ENCODE peak calls at places on chromosomes 7 and 10, in four cellular contexts. P is K562, W is SK-N-SH, E is H1. O is an unnamed sample.

GRCh38 chr7:54076619-54077018 is 465.6 kb upstream of the VSTM2A start:
- DNase-seq in W (no peak), E (no peak), P (no peak), O (no peak)

GRCh38 chr7:98352621-98353020 is 48.3 kb downstream of the BAIAP2L1 start:
- DNase-seq in P (no peak), W (no peak), E (no peak), O (no peak)

GRCh38 chr7:106345421-106346166 is 60.8 kb upstream of the NAMPT start:
- DNase-seq in W (no peak), E (no peak), P (no peak), O (no peak)

GRCh38 chr10:43093423-43094090 is 16.7 kb downstream of the RET start:
- DNase-seq in E (no peak), P (no peak), W (peak; percentile 84), O (no peak)

GRCh38 chr7:45217358-45217757 is 59.8 kb downstream of the RAMP3 start:
- DNase-seq in E (no peak), P (peak; percentile 48), W (peak; percentile 65), O (no peak)

GRCh38 chr7:98420966-98421612 is 20.2 kb upstream of the BAIAP2L1 start:
- DNase-seq in E (peak; percentile 75), P (peak; percentile 90), W (peak; percentile 87), O (no peak)

GRCh38 chr7:82559203-82559805 is 115.7 kb upstream of the CACNA2D1 start:
- DNase-seq in W (peak; percentile 72), P (no peak), E (no peak), O (no peak)

GRCh38 chr10:93711891-93712290 is 9.5 kb upstream of the FRA10AC1 start:
- DNase-seq in P (no peak), E (no peak), W (no peak), O (no peak)

GRCh38 chr10:45809829-45810228 is 37.5 kb downstream of the AGAP4 start:
- DNase-seq in W (peak; percentile 73), E (no peak), P (no peak), O (no peak)

GRCh38 chr7:151754142-151754590 is 122.7 kb downstream of the PRKAG2 start:
- DNase-seq in W (peak; percentile 85), E (peak; percentile 91), P (peak; percentile 76), O (no peak)

GRCh38 chr7:14321947-14322346 is 332.5 kb upstream of the ETV1 start:
- DNase-seq in E (no peak), P (no peak), W (no peak), O (no peak)

GRCh38 chr7:93620057-93620456 is 45.5 kb upstream of the CALCR start:
- DNase-seq in W (no peak), E (no peak), P (no peak), O (no peak)

GRCh38 chr10:101237080-101237817 is 8.0 kb upstream of the LBX1 start:
- DNase-seq in P (no peak), E (no peak), W (no peak), O (no peak)

GRCh38 chr10:80582561-80582960 is 44.9 kb downstream of the SH2D4B start:
- DNase-seq in E (no peak), W (no peak), P (no peak), O (no peak)

DNA sequence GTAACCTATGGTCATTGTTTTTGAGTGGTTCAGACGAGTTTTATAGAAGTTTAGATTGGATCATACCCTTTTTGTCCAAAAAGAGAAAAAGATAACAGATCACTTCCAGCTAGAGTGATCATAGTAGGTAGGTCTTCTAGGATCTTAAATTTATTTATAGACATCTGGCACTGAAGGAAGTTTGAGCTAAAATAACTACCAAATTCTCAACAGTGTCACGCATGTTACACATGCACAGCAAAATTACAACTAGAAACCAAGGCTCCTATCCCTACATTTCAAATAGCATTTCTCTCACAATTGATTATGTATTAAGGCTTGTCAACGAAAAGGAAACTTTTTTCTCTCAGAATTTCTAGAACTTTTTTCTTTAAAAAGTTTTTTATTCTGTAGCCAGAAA is 2.3 kb downstream of the CALU start:
- DNase-seq in E (no peak), W (no peak), P (no peak), O (no peak)
- TF ChIP-seq NRF1 in E (no peak), W (no peak), P (no peak), O (no peak)

DNA sequence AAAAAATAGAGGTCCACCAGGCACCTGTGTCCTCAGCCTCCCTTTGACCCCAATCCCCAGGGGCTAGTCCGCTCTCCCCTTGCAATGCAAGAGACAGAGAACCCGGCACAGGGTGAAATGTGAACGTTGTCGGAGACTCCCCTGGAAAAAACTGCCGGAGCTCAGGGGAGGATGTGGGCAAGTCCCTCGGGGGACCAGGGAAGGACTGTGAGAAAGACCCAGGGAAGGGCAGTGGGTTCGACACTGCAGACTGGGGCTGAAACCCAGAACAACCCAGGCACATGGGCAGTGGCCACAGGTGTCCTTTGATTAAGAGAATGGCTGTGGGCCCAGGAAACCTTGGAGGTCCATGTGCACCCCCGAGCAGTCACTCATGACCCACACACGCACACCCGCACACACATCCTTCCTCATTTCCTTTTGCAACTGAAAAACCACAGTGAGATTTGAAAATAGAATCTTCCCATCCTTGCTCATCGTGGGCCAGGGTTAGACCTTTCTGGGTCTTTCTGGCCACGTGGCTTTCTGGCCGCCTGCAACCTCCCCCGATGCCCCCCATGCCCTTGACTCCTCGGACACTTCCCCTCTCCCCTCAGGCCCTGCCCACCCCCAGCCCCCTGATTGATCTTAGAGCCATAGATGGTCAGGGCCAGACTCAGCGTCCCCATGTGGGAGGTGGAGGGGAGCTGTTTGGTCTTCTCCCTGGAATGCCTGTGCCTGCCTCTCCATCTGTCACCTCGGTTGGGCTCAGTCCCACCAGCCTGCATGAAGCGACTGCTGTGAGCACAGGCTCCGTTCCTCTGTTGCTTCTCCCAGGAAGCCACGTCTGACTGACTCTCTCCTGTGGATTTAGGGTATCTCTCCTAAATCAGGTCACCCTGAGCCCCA is 7.9 kb downstream of the LAT2 start:
- DNase-seq in W (no peak), P (no peak), E (no peak), O (peak; percentile 81)
- TF ChIP-seq NRF1 in W (no peak), P (no peak), E (no peak), O (no peak)

GRCh38 chr10:28937959-28938358 is 260.6 kb downstream of the BAMBI start:
- DNase-seq in W (no peak), E (no peak), P (no peak), O (no peak)

GRCh38 chr10:28939352-28940157 is 262.2 kb downstream of the BAMBI start:
- DNase-seq in P (peak; percentile 40), W (no peak), E (peak; percentile 61), O (no peak)

GRCh38 chr10:28942012-28942411 is 264.7 kb downstream of the BAMBI start:
- DNase-seq in E (no peak), W (no peak), P (no peak), O (no peak)

GRCh38 chr10:28938745-28939144 is 261.4 kb downstream of the BAMBI start:
- DNase-seq in E (no peak), P (no peak), W (no peak), O (no peak)

DNA sequence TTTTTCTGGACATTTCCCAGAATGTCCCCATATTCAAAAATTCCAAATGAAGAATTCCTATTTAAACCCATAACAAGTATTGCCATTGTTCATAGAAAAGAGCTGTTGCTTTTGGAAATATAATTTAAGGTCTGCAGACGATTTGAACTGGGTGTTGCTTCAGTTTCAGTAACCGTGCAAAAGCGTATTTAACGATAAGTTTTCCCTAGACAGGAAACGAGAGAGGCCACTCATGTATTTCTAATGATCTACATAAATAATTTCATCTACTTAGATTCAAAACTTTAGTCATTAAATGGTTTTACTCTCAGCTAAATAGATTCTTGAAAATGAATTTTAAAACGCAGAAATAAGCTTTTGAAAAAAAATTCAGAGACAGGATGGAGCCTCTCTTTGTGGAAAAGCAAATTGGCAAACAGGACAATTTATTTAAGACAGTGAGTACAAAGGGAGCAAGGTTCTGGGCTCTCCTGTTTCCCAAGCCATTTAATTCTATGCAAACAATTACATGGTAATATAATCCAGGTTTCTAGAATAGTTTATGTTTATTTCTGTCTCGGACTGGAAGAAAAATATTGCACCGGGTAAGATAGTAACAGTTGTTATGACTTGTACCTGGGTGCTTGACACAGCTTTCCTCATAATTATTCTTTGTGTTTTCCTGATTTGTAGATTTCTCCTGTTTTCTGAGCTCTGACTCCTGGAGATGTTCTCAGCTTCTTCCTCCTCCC is 263.0 kb downstream of the BAMBI start:
- DNase-seq in P (no peak), W (no peak), E (no peak), O (no peak)
- TF ChIP-seq NRF1 in P (no peak), W (no peak), E (no peak), O (no peak)

GRCh38 chr7:24874791-24875190 is 105.2 kb downstream of the OSBPL3 start:
- DNase-seq in P (no peak), E (no peak), W (no peak), O (no peak)
- TF ChIP-seq NRF1 in P (no peak), E (no peak), W (no peak), O (no peak)

DNA sequence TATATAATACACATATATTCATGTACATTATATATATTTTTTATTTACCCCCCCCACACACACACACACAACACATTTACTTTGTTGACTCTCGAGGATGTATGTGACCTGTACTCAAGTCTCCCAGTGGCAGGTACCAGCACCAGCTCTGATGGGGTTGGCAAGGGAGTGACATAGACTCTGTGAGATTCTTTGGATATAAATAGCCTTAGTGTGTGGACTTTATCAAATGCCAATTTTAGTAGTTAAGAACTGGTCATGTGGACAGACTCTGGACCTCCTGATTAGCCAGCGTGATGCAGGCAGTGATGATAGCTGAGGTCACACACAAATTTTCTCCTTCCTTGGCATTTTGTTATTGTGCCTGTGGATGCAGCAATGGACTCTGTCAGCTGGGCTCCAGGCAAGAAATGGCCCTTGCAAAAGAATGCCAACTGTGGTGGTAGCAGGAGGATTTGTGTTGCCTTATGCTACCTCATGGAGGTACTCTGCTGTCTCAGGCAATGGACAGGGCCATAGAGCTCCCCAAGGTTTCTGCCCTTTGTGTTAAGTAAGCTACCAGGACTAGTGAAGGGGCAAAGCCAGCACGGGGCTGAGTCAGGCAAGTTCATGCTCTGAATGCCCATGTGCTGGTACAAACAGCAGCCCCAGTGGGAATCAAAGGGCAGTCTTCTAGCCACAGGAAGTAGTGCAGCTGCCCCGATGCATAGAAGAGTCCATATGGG is 224.6 kb upstream of the ZWINT start:
- DNase-seq in E (no peak), W (no peak), P (no peak), O (no peak)
- TF ChIP-seq NRF1 in E (no peak), W (no peak), P (no peak), O (no peak)

DNA sequence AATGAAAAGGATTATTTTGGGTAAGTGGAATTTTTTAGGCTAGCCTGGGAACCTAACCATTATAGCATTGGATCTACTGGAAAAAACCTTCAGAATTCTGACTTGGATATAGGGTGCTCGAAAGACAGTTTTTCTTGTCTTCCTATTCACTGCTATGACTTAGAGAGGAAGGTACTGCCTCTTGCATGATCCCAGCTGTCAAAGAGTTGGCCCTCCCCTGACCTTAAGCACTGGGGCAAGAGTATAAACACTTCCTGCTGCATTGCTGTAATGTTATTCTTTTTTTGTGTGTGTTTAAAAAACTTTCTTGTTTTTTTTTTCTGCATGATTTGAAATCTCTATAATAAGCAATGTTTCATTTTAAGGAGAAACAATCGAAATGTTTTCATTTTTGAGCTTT is 113.0 kb downstream of the LRMDA start:
- DNase-seq in P (no peak), E (no peak), W (no peak), O (no peak)
- TF ChIP-seq NRF1 in P (no peak), E (no peak), W (no peak), O (no peak)

O was measured in GM12878.